ENCODE peak calls at places on chromosomes 7 and 10, in six cellular contexts. J is natural killer cell, Y is GM13977, R is GM20000, P is GM12878, F is tibial nerve. K is an unnamed sample.

GRCh38 chr10:1420663-1421362 is 316.5 kb downstream of the ADARB2 start:
- DNase-seq in J (peak; percentile 30), Y (peak; percentile 73), R (peak; percentile 80), P (no peak), F (peak; percentile 30), K (no peak)

GRCh38 chr7:117548035-117548434 is 68.2 kb downstream of the CFTR start:
- DNase-seq in J (no peak), Y (no peak), R (no peak), P (no peak), F (no peak), K (no peak)

GRCh38 chr7:12890586-12890985 is 203.2 kb downstream of the ARL4A start:
- DNase-seq in J (no peak), Y (no peak), R (no peak), P (no peak), F (no peak), K (no peak)

GRCh38 chr7:112156412-112156811 is 49.8 kb downstream of the DOCK4 start:
- DNase-seq in J (no peak), Y (no peak), R (no peak), P (no peak), F (no peak), K (no peak)

GRCh38 chr10:98361131-98361633 is 53.8 kb downstream of the PYROXD2 start:
- DNase-seq in J (no peak), Y (peak; percentile 39), R (no peak), P (peak; percentile 68), F (peak; percentile 60), K (peak; percentile 63)

GRCh38 chr7:139853576-139854511 is 24.8 kb downstream of the TBXAS1 start:
- DNase-seq in J (no peak), Y (no peak), R (no peak), P (no peak), F (peak; percentile 51), K (peak; percentile 42)

GRCh38 chr7:139645572-139646523 is 122.4 kb downstream of the CLEC2L start:
- DNase-seq in J (peak; percentile 83), Y (peak; percentile 69), R (peak; percentile 64), P (peak; percentile 28), F (peak; percentile 62), K (peak; percentile 76)

GRCh38 chr7:30750574-30751256 is 1.2 kb upstream of the INMT start:
- DNase-seq in J (no peak), Y (no peak), R (no peak), P (no peak), F (peak; percentile 68), K (no peak)

GRCh38 chr10:5442056-5442989 is 30.0 kb downstream of the NET1 start:
- DNase-seq in J (no peak), Y (peak; percentile 34), R (peak; percentile 48), P (no peak), F (no peak), K (no peak)

GRCh38 chr10:100364735-100365391 is 17.8 kb downstream of the SCD start:
- DNase-seq in J (no peak), Y (no peak), R (no peak), P (no peak), F (no peak), K (no peak)

GRCh38 chr10:43809211-43809930 is 160.7 kb upstream of the ZNF32 start:
- DNase-seq in J (no peak), Y (no peak), R (no peak), P (no peak), F (no peak), K (no peak)

GRCh38 chr10:17989908-17990767 is 38.4 kb downstream of the SLC39A12 start:
- DNase-seq in J (no peak), Y (peak; percentile 53), R (peak; percentile 43), P (peak; percentile 41), F (no peak), K (no peak)

GRCh38 chr7:155983176-155983815 is 171.0 kb upstream of the SHH start:
- DNase-seq in J (no peak), Y (no peak), R (no peak), P (no peak), F (peak; percentile 7), K (no peak)

GRCh38 chr10:25547391-25547790 is 372.6 kb downstream of the GPR158 start:
- DNase-seq in J (no peak), Y (no peak), R (no peak), P (no peak), F (no peak), K (no peak)

GRCh38 chr7:108016841-108017775 is 14.1 kb upstream of the LAMB1 start:
- DNase-seq in J (no peak), Y (no peak), R (no peak), P (no peak), F (no peak), K (no peak)

GRCh38 chr7:64558781-64559180 is 4.1 kb downstream of the ZNF680 start:
- DNase-seq in J (no peak), Y (no peak), R (no peak), P (no peak), F (no peak), K (no peak)

GRCh38 chr10:114953047-114953446 is 15.1 kb downstream of the TRUB1 start:
- DNase-seq in J (no peak), Y (peak; percentile 45), R (peak; percentile 46), P (no peak), F (no peak), K (no peak)

GRCh38 chr7:155791836-155792235 is 20.4 kb downstream of the SHH start:
- DNase-seq in J (no peak), Y (no peak), R (no peak), P (no peak), F (no peak), K (no peak)

GRCh38 chr7:90720970-90721768 is 125.0 kb downstream of the CDK14 start:
- DNase-seq in J (no peak), Y (no peak), R (no peak), P (no peak), F (peak; percentile 63), K (no peak)
- TF ChIP-seq CTCF in J (no peak), Y (no peak), R (no peak), P (no peak), F (no peak), K (no peak)

GRCh38 chr10:101769541-101770180 is 6.3 kb downstream of the FGF8 start:
- DNase-seq in J (no peak), Y (no peak), R (no peak), P (no peak), F (no peak), K (no peak)
- TF ChIP-seq CTCF in J (no peak), Y (no peak), R (no peak), P (no peak), F (no peak), K (no peak)

DNA sequence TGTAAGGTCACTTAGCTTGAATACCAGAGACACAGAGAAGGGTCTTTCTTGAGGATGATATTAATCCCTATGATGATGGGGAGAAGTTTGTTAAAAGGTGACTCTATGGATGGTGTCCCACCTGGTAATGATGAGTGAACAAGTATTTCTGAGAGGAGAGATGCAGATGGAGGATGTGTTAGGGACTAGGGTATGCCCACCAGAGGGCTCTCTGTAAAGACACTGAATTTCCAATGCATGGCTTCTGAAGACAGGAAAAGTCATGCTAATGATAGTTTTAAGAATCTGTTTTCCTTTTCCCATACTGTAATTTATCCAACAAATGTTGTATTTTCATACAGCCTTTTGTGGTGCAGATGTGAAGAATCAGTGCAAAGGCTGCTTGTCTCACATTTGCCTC is 1250.9 kb upstream of the CELF2 start:
- DNase-seq in J (no peak), Y (no peak), R (no peak), P (no peak), F (no peak), K (no peak)
- TF ChIP-seq CTCF in J (no peak), Y (no peak), R (no peak), P (no peak), F (no peak), K (no peak)

DNA sequence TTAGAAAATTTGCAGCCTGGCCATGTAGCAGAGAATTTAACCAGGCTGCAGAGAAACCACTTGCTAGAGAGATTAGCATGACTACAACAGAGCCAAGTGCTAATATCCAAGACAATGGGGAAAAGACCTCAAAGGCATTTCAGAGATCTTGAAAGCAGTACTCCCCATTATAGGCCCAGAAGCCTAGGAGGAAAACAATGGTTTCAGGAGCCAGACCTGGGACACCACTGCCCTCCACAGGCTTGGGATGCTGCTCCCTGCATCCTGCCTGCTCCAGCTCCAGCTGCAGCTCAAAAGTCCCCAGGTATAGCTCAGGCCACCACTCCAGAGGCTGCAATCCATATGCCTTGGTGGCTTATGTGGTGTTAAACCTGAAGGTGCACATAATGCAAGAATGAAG is 101.5 kb upstream of the TMEM72 start:
- DNase-seq in J (no peak), Y (no peak), R (no peak), P (no peak), F (no peak), K (no peak)
- TF ChIP-seq CTCF in J (no peak), Y (no peak), R (no peak), P (no peak), F (no peak), K (no peak)

GRCh38 chr10:6840766-6841165 is 260.7 kb upstream of the PRKCQ start:
- DNase-seq in J (no peak), Y (no peak), R (no peak), P (no peak), F (no peak), K (no peak)

GRCh38 chr10:6842722-6843121 is 262.6 kb upstream of the PRKCQ start:
- DNase-seq in J (no peak), Y (no peak), R (no peak), P (no peak), F (no peak), K (no peak)

GRCh38 chr10:6841746-6842145 is 261.7 kb upstream of the PRKCQ start:
- DNase-seq in J (no peak), Y (no peak), R (no peak), P (no peak), F (no peak), K (no peak)

GRCh38 chr10:6844251-6844650 is 264.2 kb upstream of the PRKCQ start:
- DNase-seq in J (no peak), Y (no peak), R (no peak), P (no peak), F (no peak), K (no peak)

DNA sequence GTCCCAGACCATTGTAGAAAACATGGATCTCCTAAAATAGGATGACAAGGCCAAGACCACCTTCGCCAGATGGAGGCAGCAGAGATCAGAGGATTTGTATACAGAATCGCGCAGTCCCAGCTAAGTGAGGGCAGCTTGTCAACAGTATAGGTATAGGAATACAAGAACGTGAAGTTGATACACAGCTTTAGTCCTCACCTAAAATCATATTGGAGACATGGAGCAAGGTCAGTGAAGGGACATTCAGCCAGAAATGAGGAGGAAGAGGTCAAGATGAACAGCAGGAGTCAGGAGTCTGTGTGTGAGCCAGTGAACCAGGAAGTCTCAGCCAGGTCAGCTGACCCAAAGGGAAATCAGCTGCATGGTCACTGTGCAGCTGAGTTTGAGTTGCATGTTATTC is 263.4 kb upstream of the PRKCQ start:
- DNase-seq in J (no peak), Y (no peak), R (peak; percentile 18), P (peak; percentile 1), F (no peak), K (no peak)
- TF ChIP-seq CTCF in J (no peak), Y (peak; percentile 8), R (no peak), P (no peak), F (no peak), K (no peak)

DNA sequence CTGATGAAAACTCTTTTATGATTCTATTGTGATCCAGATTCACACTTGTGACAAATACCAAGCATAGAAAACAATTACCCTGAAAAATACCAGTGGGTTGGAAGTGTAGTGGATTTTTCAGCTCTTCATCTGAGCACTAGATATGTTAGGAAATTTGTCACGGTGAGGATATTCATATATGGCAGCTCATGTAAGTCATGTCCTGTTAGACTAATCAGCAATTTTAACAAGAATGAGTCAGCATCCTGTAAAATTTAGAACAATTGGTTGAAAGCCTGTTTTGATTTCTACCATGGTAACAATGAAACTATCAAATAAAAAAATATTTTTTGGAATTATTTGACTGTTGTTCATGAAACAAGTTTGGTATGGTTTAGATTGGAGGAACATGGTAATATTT is 334.3 kb downstream of the CACNA2D1 start:
- DNase-seq in J (no peak), Y (no peak), R (no peak), P (no peak), F (no peak), K (no peak)
- TF ChIP-seq CTCF in J (no peak), Y (no peak), R (no peak), P (no peak), F (no peak), K (no peak)